ENCODE peak calls at places on chromosome 5, in seven cellular contexts. T is SK-N-SH, V is GM12878, O is HCT116, Y is HepG2, P is K562, C is H1. Q is an unnamed sample.

GRCh38 chr5:32258406-32258805 is 54.3 kb downstream of the MTMR12 start:
- DNase-seq in T (no peak), V (no peak), O (no peak), Y (no peak), P (no peak), C (no peak), Q (no peak)

GRCh38 chr5:5615569-5615968 is 193.1 kb downstream of the ICE1 start:
- DNase-seq in T (peak; percentile 36), V (no peak), O (no peak), Y (no peak), P (no peak), C (no peak), Q (no peak)

GRCh38 chr5:111973946-111974345 is 217.0 kb upstream of the NREP start:
- DNase-seq in T (no peak), V (no peak), O (no peak), Y (no peak), P (no peak), C (no peak), Q (no peak)

GRCh38 chr5:16593630-16594029 is 23.2 kb downstream of the RETREG1 start:
- DNase-seq in T (no peak), V (no peak), O (no peak), Y (no peak), P (no peak), C (no peak), Q (no peak)

GRCh38 chr5:51242453-51242852 is 140.8 kb upstream of the ISL1 start:
- DNase-seq in T (no peak), V (no peak), O (no peak), Y (no peak), P (no peak), C (no peak), Q (peak; percentile 19)

GRCh38 chr5:42583322-42583721 is 160.1 kb downstream of the GHR start:
- DNase-seq in T (peak; percentile 37), V (peak; percentile 2), O (peak; percentile 37), Y (peak; percentile 64), P (peak; percentile 69), C (peak; percentile 54), Q (peak; percentile 67)

GRCh38 chr5:172939561-172939960 is 19.7 kb upstream of the RPL26L1 start:
- DNase-seq in T (no peak), V (no peak), O (no peak), Y (no peak), P (no peak), C (no peak), Q (no peak)

GRCh38 chr5:168867271-168867670 is 288.1 kb upstream of the PANK3 start:
- DNase-seq in T (no peak), V (no peak), O (no peak), Y (no peak), P (no peak), C (no peak), Q (no peak)

GRCh38 chr5:72305194-72306142 is 14.6 kb downstream of the MRPS27 start:
- DNase-seq in T (no peak), V (peak; percentile 60), O (no peak), Y (peak; percentile 16), P (no peak), C (no peak), Q (no peak)

GRCh38 chr5:161857358-161857757 is 9.4 kb downstream of the GABRA1 start:
- DNase-seq in T (no peak), V (no peak), O (no peak), Y (no peak), P (no peak), C (no peak), Q (no peak)

GRCh38 chr5:78806544-78806943 is 158.0 kb upstream of the LHFPL2 start:
- DNase-seq in T (no peak), V (no peak), O (peak; percentile 4), Y (no peak), P (no peak), C (no peak), Q (no peak)

GRCh38 chr5:37665272-37665671 is 174.6 kb downstream of the GDNF start:
- DNase-seq in T (no peak), V (no peak), O (no peak), Y (no peak), P (no peak), C (no peak), Q (no peak)

GRCh38 chr5:92704590-92704989 is 876.4 kb downstream of the NR2F1-AS1 start:
- DNase-seq in T (no peak), V (no peak), O (no peak), Y (no peak), P (no peak), C (no peak), Q (no peak)

GRCh38 chr5:128213833-128214232 is 130.3 kb downstream of the SLC12A2 start:
- DNase-seq in T (no peak), V (no peak), O (no peak), Y (no peak), P (no peak), C (no peak), Q (no peak)

GRCh38 chr5:10250804-10251276 is 760 bp downstream of the CCT5 start:
- DNase-seq in T (peak; percentile 31), V (no peak), O (no peak), Y (no peak), P (no peak), C (no peak), Q (peak; percentile 31)

GRCh38 chr5:23268136-23268535 is 239.3 kb upstream of the PRDM9 start:
- DNase-seq in T (no peak), V (no peak), O (no peak), Y (no peak), P (no peak), C (no peak), Q (peak; percentile 17)

GRCh38 chr5:126917918-126918623 is 112.3 kb downstream of the MARCHF3 start:
- DNase-seq in T (peak; percentile 77), V (no peak), O (no peak), Y (no peak), P (peak; percentile 25), C (no peak), Q (no peak)

GRCh38 chr5:41526699-41527098 is 16.3 kb upstream of the PLCXD3 start:
- DNase-seq in T (no peak), V (no peak), O (no peak), Y (no peak), P (no peak), C (no peak), Q (no peak)

GRCh38 chr5:96157841-96158291 is 196.2 kb upstream of the ELL2 start:
- DNase-seq in T (no peak), V (no peak), O (no peak), Y (no peak), P (no peak), C (no peak), Q (no peak)

GRCh38 chr5:181114844-181115778 is 15.9 kb downstream of the OR2V1 start:
- DNase-seq in T (no peak), V (no peak), O (no peak), Y (no peak), P (no peak), C (peak; percentile 65), Q (peak; percentile 64)

GRCh38 chr5:134073404-134073803 is 41.1 kb upstream of the TCF7 start:
- DNase-seq in T (no peak), V (no peak), O (no peak), Y (no peak), P (no peak), C (no peak), Q (no peak)

GRCh38 chr5:172839669-172840068 is 5.6 kb downstream of the ERGIC1 start:
- DNase-seq in T (no peak), V (no peak), O (no peak), Y (no peak), P (no peak), C (no peak), Q (no peak)

GRCh38 chr5:3899093-3899492 is 303.5 kb downstream of the IRX1 start:
- DNase-seq in T (no peak), V (no peak), O (no peak), Y (no peak), P (no peak), C (no peak), Q (no peak)

GRCh38 chr5:73747696-73748380 is 121.8 kb downstream of the ARHGEF28 start:
- DNase-seq in T (no peak), V (no peak), O (no peak), Y (no peak), P (no peak), C (no peak), Q (no peak)

GRCh38 chr5:18799482-18800128 is 1165.3 kb downstream of the TAF11L14 start:
- DNase-seq in T (no peak), V (no peak), O (no peak), Y (no peak), P (no peak), C (no peak), Q (no peak)

GRCh38 chr5:80865547-80865946 is 94.6 kb upstream of the RASGRF2 start:
- DNase-seq in T (no peak), V (no peak), O (no peak), Y (no peak), P (no peak), C (no peak), Q (no peak)

GRCh38 chr5:116810937-116811336 is 236.3 kb upstream of the SEMA6A start:
- DNase-seq in T (no peak), V (no peak), O (no peak), Y (peak; percentile 25), P (no peak), C (no peak), Q (no peak)

DNA sequence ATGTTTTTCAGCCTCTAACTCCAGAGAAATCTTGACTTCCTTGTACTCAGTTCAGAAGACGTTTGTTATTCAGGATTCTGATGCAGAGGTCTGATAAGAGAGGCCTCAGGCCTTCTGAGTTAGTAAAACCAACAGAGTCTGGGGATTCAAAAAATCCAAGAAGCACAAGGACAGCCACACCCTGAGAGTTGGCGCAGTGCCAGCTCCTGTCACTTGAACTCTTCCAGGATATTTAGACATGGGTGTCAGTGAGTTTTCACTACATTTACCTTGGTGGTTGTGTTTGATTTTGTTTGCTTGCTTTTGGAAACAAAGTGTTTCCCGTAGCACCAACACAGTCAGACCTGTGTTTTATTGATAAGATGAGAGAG is 41.6 kb upstream of the PDE8B start:
- DNase-seq in T (no peak), V (no peak), O (no peak), Y (no peak), P (peak; percentile 40), C (no peak), Q (no peak)
- TF ChIP-seq JUND in T (no peak), V (no peak), O (no peak), Y (no peak), P (no peak), C (no peak), Q (no peak)

DNA sequence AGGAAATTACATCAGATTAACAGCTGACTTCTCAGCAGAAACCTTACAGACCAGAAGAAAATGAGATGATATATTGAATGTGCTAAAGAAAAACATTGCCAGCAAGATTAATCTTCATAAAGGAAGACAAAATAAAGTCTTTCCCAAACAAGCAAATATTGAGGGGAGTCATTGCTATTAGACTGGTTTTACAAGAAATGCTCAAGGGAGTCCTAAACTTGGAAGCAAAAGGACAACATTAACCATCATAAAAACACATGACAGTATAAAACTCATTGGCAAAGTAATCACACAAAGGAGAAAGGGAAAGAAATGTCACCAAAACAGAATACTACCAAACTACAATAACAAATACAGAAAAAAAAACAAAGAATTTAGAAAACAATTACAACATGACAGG is 101.7 kb downstream of the FBXL17 start:
- DNase-seq in T (no peak), V (no peak), O (no peak), Y (no peak), P (no peak), C (no peak), Q (peak; percentile 9)
- TF ChIP-seq JUND in T (no peak), V (no peak), O (no peak), Y (no peak), P (no peak), C (no peak), Q (no peak)

GRCh38 chr5:137891849-137892248 is 2.6 kb downstream of the PKD2L2 start:
- DNase-seq in T (no peak), V (no peak), O (no peak), Y (peak; percentile 7), P (peak; percentile 13), C (no peak), Q (no peak)
- TF ChIP-seq JUND in T (no peak), V (no peak), O (no peak), Y (no peak), P (no peak), C (no peak), Q (no peak)

GRCh38 chr5:178434016-178434761 is 156.0 kb downstream of the COL23A1 start:
- DNase-seq in T (no peak), V (no peak), O (no peak), Y (no peak), P (no peak), C (peak; percentile 32), Q (no peak)
- TF ChIP-seq JUND in T (no peak), V (no peak), O (no peak), Y (no peak), P (no peak), C (no peak), Q (no peak)

Q was measured in T47D.